ENCODE peak calls at places on chromosomes 13 and 19, in six cellular contexts. M, Q, R, J, B and W are unnamed samples.

GRCh38 chr13:64684685-64685431 is 2545.3 kb downstream of the PCDH9 start:
- DNase-seq in M (peak; percentile 50), J (no peak), B (no peak), Q (peak; percentile 36), R (no peak), W (peak; percentile 32)

GRCh38 chr13:113981201-113981605 is 7.3 kb upstream of the C13orf46 start:
- DNase-seq in M (peak; percentile 76), Q (no peak), B (peak; percentile 70), R (no peak), J (no peak), W (no peak)

GRCh38 chr19:6214881-6215541 is 64.8 kb downstream of the MLLT1 start:
- DNase-seq in R (no peak), J (no peak), M (no peak), B (no peak), Q (no peak), W (no peak)

GRCh38 chr19:8665468-8666213 is 33.0 kb downstream of the ACTL9 start:
- DNase-seq in B (no peak), Q (no peak), M (no peak), J (no peak), R (no peak), W (no peak)

GRCh38 chr13:30666113-30666512 is 48.4 kb downstream of the USPL1 start:
- DNase-seq in M (no peak), J (no peak), R (no peak), Q (no peak), B (no peak), W (no peak)

GRCh38 chr19:29685326-29685725 is 20.1 kb downstream of the PLEKHF1 start:
- DNase-seq in J (no peak), M (no peak), R (no peak), Q (no peak), B (no peak), W (no peak)

GRCh38 chr13:110304256-110304655 is 2.7 kb downstream of the COL4A1 start:
- DNase-seq in M (peak; percentile 85), B (no peak), J (no peak), R (peak; percentile 35), Q (peak; percentile 70), W (peak; percentile 74)

GRCh38 chr13:67231481-67231940 is 1.4 kb upstream of the PCDH9 start:
- DNase-seq in M (peak; percentile 34), J (no peak), Q (no peak), R (no peak), B (no peak), W (no peak)

GRCh38 chr13:40637644-40638043 is 28.8 kb downstream of the FOXO1 start:
- DNase-seq in R (peak; percentile 48), M (no peak), Q (no peak), J (no peak), B (no peak), W (no peak)

GRCh38 chr19:46900341-46900740 is 39.5 kb downstream of the ARHGAP35 start:
- DNase-seq in R (no peak), M (no peak), Q (no peak), J (no peak), B (no peak), W (no peak)

GRCh38 chr13:42703740-42704139 is 77.6 kb upstream of the FAM216B start:
- DNase-seq in M (no peak), Q (no peak), J (no peak), R (no peak), B (no peak), W (no peak)

GRCh38 chr13:79870766-79871165 is 389.8 kb downstream of the NDFIP2 start:
- DNase-seq in J (no peak), B (no peak), M (no peak), R (no peak), Q (peak; percentile 64), W (peak; percentile 34)

GRCh38 chr13:28046981-28047380 is 53.4 kb downstream of the FLT3 start:
- DNase-seq in Q (peak; percentile 94), J (peak; percentile 74), B (no peak), R (no peak), M (peak; percentile 90), W (no peak)

GRCh38 chr19:45499196-45500180 is 1.2 kb downstream of the PPM1N start:
- DNase-seq in M (peak; percentile 54), B (no peak), J (no peak), Q (no peak), R (peak; percentile 64), W (no peak)

GRCh38 chr19:5251096-5252065 is 89.2 kb downstream of the PTPRS start:
- DNase-seq in M (no peak), R (no peak), J (no peak), B (no peak), Q (no peak), W (no peak)

GRCh38 chr13:66657165-66657895 is 572.8 kb downstream of the PCDH9 start:
- DNase-seq in J (peak; percentile 91), B (no peak), M (peak; percentile 95), R (peak; percentile 50), Q (peak; percentile 98), W (peak; percentile 99)

GRCh38 chr13:108621421-108621820 is 8.0 kb upstream of the MYO16 start:
- DNase-seq in B (no peak), M (no peak), Q (no peak), R (no peak), J (no peak), W (no peak)

GRCh38 chr19:46896076-46896794 is 35.4 kb downstream of the ARHGAP35 start:
- DNase-seq in M (peak; percentile 61), J (no peak), Q (no peak), B (no peak), R (no peak), W (no peak)

GRCh38 chr13:21934309-21934708 is 263.4 kb downstream of the FGF9 start:
- DNase-seq in J (no peak), R (no peak), M (no peak), B (no peak), Q (no peak), W (no peak)

GRCh38 chr13:49219647-49220034 is 497 bp upstream of the MLNR start:
- DNase-seq in J (no peak), R (no peak), Q (no peak), M (peak; percentile 15), B (no peak), W (no peak)

GRCh38 chr13:77751513-77752456 is 54.3 kb downstream of the SLAIN1 start:
- DNase-seq in R (peak; percentile 65), B (no peak), J (peak; percentile 2), M (peak; percentile 71), Q (peak; percentile 37), W (peak; percentile 62)

GRCh38 chr19:45677351-45678230 is 9.6 kb downstream of the GIPR start:
- DNase-seq in M (peak; percentile 96), B (peak; percentile 69), J (no peak), R (peak; percentile 97), Q (peak; percentile 62), W (peak; percentile 90)

GRCh38 chr13:102856603-102857002 is 10.8 kb downstream of the ERCC5 start:
- DNase-seq in J (no peak), R (no peak), B (no peak), Q (no peak), M (no peak), W (peak; percentile 48)

GRCh38 chr13:22235950-22236290 is 565.0 kb downstream of the FGF9 start:
- DNase-seq in M (no peak), J (no peak), R (no peak), Q (no peak), B (no peak), W (no peak)

GRCh38 chr13:20431080-20431479 is 94.6 kb downstream of the CRYL1 start:
- DNase-seq in M (no peak), B (no peak), R (no peak), J (no peak), Q (no peak), W (no peak)

DNA sequence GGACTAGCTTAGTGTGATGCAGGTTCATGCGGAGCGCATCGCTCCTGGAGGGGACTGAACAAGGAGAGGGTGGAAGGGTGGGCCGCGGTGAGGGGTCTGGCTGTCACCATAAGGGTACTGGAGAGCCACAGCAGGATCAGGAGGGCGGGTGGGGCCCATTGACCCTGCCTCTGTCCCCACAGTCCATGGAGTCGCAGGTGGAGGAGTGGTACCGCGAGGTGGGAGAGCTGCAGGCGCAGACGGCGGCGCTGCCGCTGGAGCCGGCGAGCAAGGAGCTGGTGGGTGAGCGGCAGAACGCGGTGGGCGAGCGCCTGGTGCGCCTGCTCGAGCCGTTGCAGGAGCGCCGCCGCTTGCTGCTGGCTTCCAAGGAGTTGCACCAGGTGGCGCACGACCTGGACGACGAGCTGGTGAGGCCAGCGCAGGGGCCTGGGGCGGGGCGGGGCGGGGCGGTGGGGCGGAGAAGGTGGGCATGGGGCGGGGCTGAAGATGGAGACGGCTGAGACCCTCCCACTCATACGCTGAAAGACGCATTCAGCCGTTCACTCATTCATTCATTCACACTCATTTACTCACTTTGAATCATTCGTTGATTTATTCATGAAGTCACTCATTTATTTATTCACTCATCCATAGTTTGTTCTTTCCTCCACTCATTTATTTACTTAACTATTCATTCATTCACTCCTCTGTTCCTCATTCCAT is 27.5 kb upstream of the SHKBP1 start:
- DNase-seq in B (no peak), R (peak; percentile 81), M (peak; percentile 56), Q (peak; percentile 39), J (peak; percentile 6), W (peak; percentile 53)
- TF ChIP-seq CTCF in B (no peak), R (peak; percentile 65), M (peak; percentile 56), Q (peak; percentile 41), J (peak; percentile 43), W (peak; percentile 26)

DNA sequence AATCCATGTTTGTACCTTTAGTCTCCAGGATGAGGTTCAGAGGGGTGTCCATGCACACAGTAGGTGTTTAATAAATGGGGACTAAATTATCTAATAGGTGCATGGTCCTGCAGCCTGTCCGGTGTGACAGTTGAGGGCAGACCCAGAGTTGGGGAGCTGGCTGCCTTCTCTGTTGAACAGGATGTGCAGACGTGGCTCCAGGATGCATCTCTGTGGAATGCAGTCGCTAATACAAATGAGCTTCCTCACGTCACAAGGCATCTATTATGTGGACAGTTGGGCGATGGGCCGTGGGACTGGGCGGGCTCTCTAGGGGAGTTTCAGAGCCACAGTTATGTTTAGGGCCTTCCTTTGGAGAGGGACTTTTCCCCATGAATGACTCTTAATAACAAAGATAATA is 71.0 kb downstream of the SIPA1L3 start:
- DNase-seq in B (peak; percentile 15), Q (peak; percentile 99), J (peak; percentile 90), M (peak; percentile 80), R (no peak), W (peak; percentile 67)
- TF ChIP-seq CTCF in B (no peak), Q (no peak), J (no peak), M (no peak), R (no peak), W (no peak)

GRCh38 chr19:12778020-12778904 is 2.9 kb upstream of the HOOK2 start:
- DNase-seq in B (peak; percentile 88), M (peak; percentile 87), R (peak; percentile 83), Q (peak; percentile 75), J (no peak), W (peak; percentile 90)

GRCh38 chr19:12772323-12772722 is 3.0 kb downstream of the HOOK2 start:
- DNase-seq in B (no peak), R (no peak), M (no peak), J (no peak), Q (no peak), W (no peak)

GRCh38 chr19:12777217-12778019 is 2.1 kb upstream of the HOOK2 start:
- DNase-seq in Q (peak; percentile 68), B (peak; percentile 88), J (no peak), R (peak; percentile 91), M (peak; percentile 82), W (peak; percentile 80)

GRCh38 chr19:12773571-12773970 is 1.8 kb downstream of the HOOK2 start:
- DNase-seq in B (no peak), Q (peak; percentile 35), R (no peak), J (no peak), M (peak; percentile 52), W (peak; percentile 40)

GRCh38 chr19:12774588-12775555 is at the start of gene HOOK2:
- DNase-seq in R (peak; percentile 98), J (no peak), Q (no peak), B (peak; percentile 80), M (no peak), W (no peak)
- TF ChIP-seq CTCF in R (no peak), J (no peak), Q (no peak), B (no peak), M (no peak), W (no peak)

GRCh38 chr19:33245948-33246728 is 20.5 kb upstream of the SLC7A10 start:
- DNase-seq in M (peak; percentile 12), B (no peak), R (no peak), J (no peak), Q (no peak), W (peak; percentile 31)
- TF ChIP-seq CTCF in M (peak; percentile 69), B (peak; percentile 19), R (peak; percentile 34), J (peak; percentile 52), Q (peak; percentile 29), W (peak; percentile 59)